ENCODE peak calls at places on chromosomes 5 and 9, in seven cellular contexts. W is IMR-90, Z is neuronal stem cell, C is H9, R is trophoblast cell, U is mesendoderm, A is H1. L is an unnamed sample.

GRCh38 chr5:169626779-169627178 is 10.3 kb upstream of the DOCK2 start:
- DNase-seq in W (peak; percentile 95), Z (no peak), C (no peak), R (no peak), U (no peak), A (no peak), L (peak; percentile 80)

GRCh38 chr5:140038373-140038957 is 4.6 kb downstream of the NRG2 start:
- DNase-seq in W (peak; percentile 50), Z (peak; percentile 73), C (no peak), R (no peak), U (peak; percentile 93), A (no peak), L (peak; percentile 56)

GRCh38 chr5:172505840-172506638 is 51.7 kb upstream of the SH3PXD2B start:
- DNase-seq in W (no peak), Z (no peak), C (peak; percentile 13), R (no peak), U (no peak), A (no peak), L (no peak)

GRCh38 chr9:79049371-79049770 is 522.4 kb upstream of the TLE4 start:
- DNase-seq in W (no peak), Z (no peak), C (no peak), R (no peak), U (no peak), A (no peak), L (no peak)

GRCh38 chr5:167953151-167953788 is 338.2 kb upstream of the WWC1 start:
- DNase-seq in W (no peak), Z (peak; percentile 12), C (no peak), R (peak; percentile 51), U (peak; percentile 72), A (no peak), L (no peak)

GRCh38 chr5:52786937-52787599 is 648 bp upstream of the ITGA1 start:
- DNase-seq in W (peak; percentile 31), Z (no peak), C (peak; percentile 50), R (peak; percentile 34), U (peak; percentile 72), A (no peak), L (peak; percentile 69)

GRCh38 chr9:3288686-3289085 is 237.1 kb downstream of the RFX3 start:
- DNase-seq in W (no peak), Z (no peak), C (no peak), R (no peak), U (no peak), A (no peak), L (no peak)

GRCh38 chr9:27125030-27125429 is 16.0 kb downstream of the TEK start:
- DNase-seq in W (peak; percentile 99), Z (no peak), C (no peak), R (no peak), U (no peak), A (no peak), L (peak; percentile 97)

GRCh38 chr9:112586600-112587155 is 100.1 kb downstream of the KIAA1958 start:
- DNase-seq in W (peak; percentile 42), Z (no peak), C (no peak), R (no peak), U (no peak), A (no peak), L (no peak)

GRCh38 chr5:133944263-133945230 is 23.9 kb downstream of the C5orf15 start:
- DNase-seq in W (peak; percentile 44), Z (peak; percentile 52), C (peak; percentile 65), R (no peak), U (peak; percentile 67), A (no peak), L (peak; percentile 42)

GRCh38 chr5:1538276-1538675 is 14.5 kb upstream of the LPCAT1 start:
- DNase-seq in W (no peak), Z (no peak), C (no peak), R (no peak), U (no peak), A (no peak), L (no peak)

GRCh38 chr5:122471031-122471751 is 159.2 kb downstream of the SNCAIP start:
- DNase-seq in W (no peak), Z (no peak), C (peak; percentile 53), R (no peak), U (no peak), A (no peak), L (no peak)

GRCh38 chr9:5818424-5819142 is 14.3 kb downstream of the ERMP1 start:
- DNase-seq in W (no peak), Z (no peak), C (no peak), R (peak; percentile 45), U (no peak), A (no peak), L (no peak)

GRCh38 chr5:59416441-59416840 is 477.1 kb downstream of the PDE4D start:
- DNase-seq in W (peak; percentile 7), Z (no peak), C (no peak), R (no peak), U (no peak), A (no peak), L (peak; percentile 45)

GRCh38 chr9:35814106-35814840 is 569 bp downstream of the HINT2 start:
- DNase-seq in W (peak; percentile 41), Z (peak; percentile 67), C (peak; percentile 85), R (peak; percentile 52), U (peak; percentile 95), A (no peak), L (peak; percentile 75)

GRCh38 chr9:112063151-112063550 is 111.9 kb downstream of the SUSD1 start:
- DNase-seq in W (no peak), Z (no peak), C (no peak), R (no peak), U (no peak), A (no peak), L (no peak)

GRCh38 chr5:1967716-1968115 is 85.0 kb upstream of the IRX4 start:
- DNase-seq in W (no peak), Z (no peak), C (no peak), R (no peak), U (no peak), A (no peak), L (no peak)

GRCh38 chr5:125372694-125373621 is 626.5 kb upstream of the ZNF608 start:
- DNase-seq in W (peak; percentile 77), Z (peak; percentile 67), C (peak; percentile 38), R (no peak), U (peak; percentile 94), A (peak; percentile 13), L (peak; percentile 78)

GRCh38 chr9:73370053-73370452 is 218.4 kb downstream of the ANXA1 start:
- DNase-seq in W (no peak), Z (no peak), C (no peak), R (peak; percentile 12), U (peak; percentile 83), A (no peak), L (peak; percentile 3)

GRCh38 chr9:96603305-96604004 is 16.2 kb downstream of the CDC14B start:
- DNase-seq in W (peak; percentile 51), Z (no peak), C (no peak), R (no peak), U (no peak), A (no peak), L (no peak)

DNA sequence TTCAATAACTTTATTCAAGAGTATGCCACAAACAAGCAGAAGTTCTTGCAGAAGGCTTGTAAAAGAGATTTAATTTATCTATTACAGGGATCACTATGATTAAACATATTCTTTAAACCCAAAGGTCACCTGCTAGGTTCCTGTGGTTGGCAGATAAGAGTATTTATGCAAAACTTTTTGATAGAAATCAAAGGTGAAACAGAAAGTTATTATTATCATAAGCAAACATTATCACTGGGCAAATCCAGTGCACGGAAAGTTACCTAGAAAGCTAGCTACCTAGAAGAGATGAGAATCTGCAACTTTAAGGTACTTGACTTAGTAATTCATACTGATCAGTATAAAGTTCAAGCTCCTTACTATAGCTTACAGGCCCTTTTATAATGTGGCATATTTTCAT is 3.2 kb downstream of the STARD4 start:
- DNase-seq in W (no peak), Z (no peak), C (no peak), R (no peak), U (no peak), A (no peak), L (no peak)
- H3K4ac ChIP-seq in W (no peak overlapping the region), Z (no peak overlapping the region), C (no peak overlapping the region), R (no peak overlapping the region), U (no peak overlapping the region), A (no peak overlapping the region), L (no peak overlapping the region)

GRCh38 chr9:104286187-104286586 is 192.1 kb downstream of the SMC2 start:
- DNase-seq in W (no peak), Z (no peak), C (no peak), R (no peak), U (no peak), A (no peak), L (no peak)
- H4K8ac ChIP-seq in W (no peak overlapping the region), Z (no peak overlapping the region), C (no peak overlapping the region), R (no peak overlapping the region), U (no peak overlapping the region), A (no peak overlapping the region), L (no peak overlapping the region)

DNA sequence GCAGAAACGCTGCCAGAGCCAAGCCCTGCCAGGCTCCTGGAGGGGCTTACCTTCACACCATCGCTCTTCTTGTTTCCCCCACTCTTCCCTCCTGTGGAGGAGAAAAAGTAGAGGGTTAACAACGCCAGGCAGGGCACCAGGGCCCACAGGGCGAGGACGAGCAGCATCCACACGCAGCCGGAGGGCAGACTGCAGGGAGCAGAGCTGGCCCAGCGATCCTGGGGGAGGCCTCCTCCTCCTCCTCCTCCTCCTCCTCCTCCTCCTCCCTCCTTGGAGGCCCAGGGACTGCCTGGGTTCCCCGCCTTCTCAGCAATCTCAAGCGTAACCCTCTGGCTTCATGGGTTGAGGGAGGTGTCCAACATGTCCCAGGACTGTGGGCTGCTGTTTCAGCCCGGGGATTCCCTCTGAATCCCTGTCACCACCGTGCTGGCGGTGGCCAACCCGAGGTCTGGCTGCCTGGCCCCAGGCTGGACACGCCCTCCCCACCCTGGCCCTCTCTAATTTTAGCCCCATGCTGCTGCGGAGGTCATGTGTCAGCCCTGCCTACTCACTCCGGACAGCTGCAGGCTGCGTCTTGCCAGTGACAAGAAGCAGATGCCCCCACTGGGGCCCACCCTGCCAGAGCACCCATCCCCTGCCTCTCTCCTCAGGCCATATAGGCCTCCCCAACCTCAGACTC is 44.3 kb downstream of the CAMK2A start:
- DNase-seq in W (peak; percentile 28), Z (no peak), C (no peak), R (peak; percentile 29), U (no peak), A (no peak), L (peak; percentile 86)
- H3K4ac ChIP-seq in W (no peak overlapping the region), Z (peak overlapping the region; percentile 24), C (no peak overlapping the region), R (no peak overlapping the region), U (no peak overlapping the region), A (no peak overlapping the region), L (peak overlapping the region; percentile 42)

DNA sequence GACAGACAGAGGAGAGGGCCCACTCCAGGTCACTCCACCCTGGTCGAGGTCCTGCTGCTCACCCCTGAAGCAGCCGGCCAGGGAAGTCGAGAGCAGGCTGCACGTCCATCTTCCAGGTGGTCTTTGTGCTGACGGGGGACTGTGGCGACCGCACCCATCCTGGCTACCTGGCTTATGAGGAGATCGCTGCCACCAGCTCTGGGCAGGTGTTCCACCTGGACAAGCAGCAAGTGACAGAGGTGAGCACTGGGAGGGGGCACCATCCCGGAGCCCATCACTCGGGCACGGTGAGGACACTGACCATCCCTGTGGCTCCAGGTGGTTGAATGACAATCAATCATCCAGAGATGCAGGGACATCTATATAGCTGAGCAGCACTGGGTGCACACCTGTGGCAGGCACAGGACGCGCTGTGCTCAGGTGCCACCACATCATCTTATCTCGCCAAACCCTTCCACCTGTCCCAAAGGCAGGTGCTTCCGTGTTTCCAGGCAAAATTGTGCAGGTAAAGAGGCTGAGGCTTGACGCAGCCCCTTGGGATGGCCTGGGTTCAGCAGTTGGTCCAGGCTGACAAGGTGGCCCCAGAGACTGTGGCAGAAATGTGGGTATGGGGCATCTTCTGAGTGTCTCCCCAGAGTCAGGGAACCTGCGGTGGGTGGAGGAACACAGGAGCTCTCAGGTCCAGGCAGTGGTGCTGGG is 20.7 kb downstream of the HMCN2 start:
- DNase-seq in W (no peak), Z (no peak), C (no peak), R (no peak), U (no peak), A (no peak), L (no peak)
- H4K8ac ChIP-seq in W (no peak overlapping the region), Z (no peak overlapping the region), C (no peak overlapping the region), R (no peak overlapping the region), U (no peak overlapping the region), A (no peak overlapping the region), L (no peak overlapping the region)

GRCh38 chr5:132500244-132500930 is 9.8 kb upstream of the IRF1 start:
- DNase-seq in W (no peak), Z (no peak), C (no peak), R (no peak), U (no peak), A (no peak), L (peak; percentile 6)
- H3K4ac ChIP-seq in W (peak overlapping the region; percentile 99), Z (no peak overlapping the region), C (no peak overlapping the region), R (no peak overlapping the region), U (no peak overlapping the region), A (no peak overlapping the region), L (no peak overlapping the region)

L was measured in mesenchymal stem cell.